ENCODE peak calls at places on chromosome 7, in ten cellular contexts. One of them, this sample, is unnamed.

GRCh38 chr7:74575083-74575803 is 82.3 kb upstream of the GTF2I start:
- DNase-seq in fibroblast of mammary gland: peak
- DNase-seq in cardiac muscle cell: no peak
- DNase-seq in AG04449: no peak
- DNase-seq in Panc1: no peak
- DNase-seq in Karpas-422: no peak
- DNase-seq in CD8-positive, alpha-beta memory T cell: no peak
- DNase-seq in mammary epithelial cell: peak
- DNase-seq in heart right ventricle: no peak
- DNase-seq in Peyer's patch: peak
- DNase-seq in this sample: no peak

GRCh38 chr7:157791261-157791660 is 454.5 kb downstream of the DNAJB6 start:
- DNase-seq in fibroblast of mammary gland: no peak
- DNase-seq in cardiac muscle cell: no peak
- DNase-seq in AG04449: no peak
- DNase-seq in Panc1: no peak
- DNase-seq in Karpas-422: no peak
- DNase-seq in CD8-positive, alpha-beta memory T cell: no peak
- DNase-seq in mammary epithelial cell: no peak
- DNase-seq in heart right ventricle: no peak
- DNase-seq in Peyer's patch: no peak
- DNase-seq in this sample: no peak

GRCh38 chr7:88027724-88028123 is 93.7 kb downstream of the ADAM22 start:
- DNase-seq in fibroblast of mammary gland: no peak
- DNase-seq in cardiac muscle cell: no peak
- DNase-seq in AG04449: no peak
- DNase-seq in Panc1: no peak
- DNase-seq in Karpas-422: no peak
- DNase-seq in CD8-positive, alpha-beta memory T cell: no peak
- DNase-seq in mammary epithelial cell: no peak
- DNase-seq in heart right ventricle: no peak
- DNase-seq in Peyer's patch: no peak
- DNase-seq in this sample: no peak

GRCh38 chr7:71566991-71567390 is 435.0 kb downstream of the GALNT17 start:
- DNase-seq in fibroblast of mammary gland: no peak
- DNase-seq in cardiac muscle cell: no peak
- DNase-seq in AG04449: no peak
- DNase-seq in Panc1: no peak
- DNase-seq in Karpas-422: no peak
- DNase-seq in CD8-positive, alpha-beta memory T cell: no peak
- DNase-seq in mammary epithelial cell: no peak
- DNase-seq in heart right ventricle: no peak
- DNase-seq in Peyer's patch: no peak
- DNase-seq in this sample: no peak

GRCh38 chr7:120873367-120873766 is 15.4 kb upstream of the TSPAN12 start:
- DNase-seq in fibroblast of mammary gland: no peak
- DNase-seq in cardiac muscle cell: no peak
- DNase-seq in AG04449: no peak
- DNase-seq in Panc1: no peak
- DNase-seq in Karpas-422: no peak
- DNase-seq in CD8-positive, alpha-beta memory T cell: no peak
- DNase-seq in mammary epithelial cell: no peak
- DNase-seq in heart right ventricle: no peak
- DNase-seq in Peyer's patch: no peak
- DNase-seq in this sample: no peak

GRCh38 chr7:50471970-50472369 is 21.8 kb upstream of the FIGNL1 start:
- DNase-seq in fibroblast of mammary gland: no peak
- DNase-seq in cardiac muscle cell: no peak
- DNase-seq in AG04449: no peak
- DNase-seq in Panc1: no peak
- DNase-seq in Karpas-422: no peak
- DNase-seq in CD8-positive, alpha-beta memory T cell: no peak
- DNase-seq in mammary epithelial cell: no peak
- DNase-seq in heart right ventricle: no peak
- DNase-seq in Peyer's patch: no peak
- DNase-seq in this sample: no peak

GRCh38 chr7:71439316-71439715 is 307.4 kb downstream of the GALNT17 start:
- DNase-seq in fibroblast of mammary gland: no peak
- DNase-seq in cardiac muscle cell: peak
- DNase-seq in AG04449: no peak
- DNase-seq in Panc1: no peak
- DNase-seq in Karpas-422: no peak
- DNase-seq in CD8-positive, alpha-beta memory T cell: no peak
- DNase-seq in mammary epithelial cell: no peak
- DNase-seq in heart right ventricle: no peak
- DNase-seq in Peyer's patch: no peak
- DNase-seq in this sample: no peak

GRCh38 chr7:137080516-137081203 is 212.2 kb downstream of the CHRM2 start:
- DNase-seq in fibroblast of mammary gland: no peak
- DNase-seq in cardiac muscle cell: no peak
- DNase-seq in AG04449: no peak
- DNase-seq in Panc1: no peak
- DNase-seq in Karpas-422: no peak
- DNase-seq in CD8-positive, alpha-beta memory T cell: no peak
- DNase-seq in mammary epithelial cell: no peak
- DNase-seq in heart right ventricle: no peak
- DNase-seq in Peyer's patch: no peak
- DNase-seq in this sample: peak

GRCh38 chr7:13198036-13198435 is 510.6 kb downstream of the ARL4A start:
- DNase-seq in fibroblast of mammary gland: no peak
- DNase-seq in cardiac muscle cell: no peak
- DNase-seq in AG04449: no peak
- DNase-seq in Panc1: no peak
- DNase-seq in Karpas-422: no peak
- DNase-seq in CD8-positive, alpha-beta memory T cell: no peak
- DNase-seq in mammary epithelial cell: no peak
- DNase-seq in heart right ventricle: no peak
- DNase-seq in Peyer's patch: no peak
- DNase-seq in this sample: no peak

GRCh38 chr7:158583143-158583542 is 4.5 kb downstream of the PTPRN2 start:
- DNase-seq in fibroblast of mammary gland: no peak
- DNase-seq in cardiac muscle cell: no peak
- DNase-seq in AG04449: no peak
- DNase-seq in Panc1: no peak
- DNase-seq in Karpas-422: no peak
- DNase-seq in CD8-positive, alpha-beta memory T cell: no peak
- DNase-seq in mammary epithelial cell: no peak
- DNase-seq in heart right ventricle: no peak
- DNase-seq in Peyer's patch: no peak
- DNase-seq in this sample: no peak

GRCh38 chr7:45129906-45130305 is 18.4 kb upstream of the TBRG4 start:
- DNase-seq in fibroblast of mammary gland: no peak
- DNase-seq in cardiac muscle cell: no peak
- DNase-seq in AG04449: no peak
- DNase-seq in Panc1: no peak
- DNase-seq in Karpas-422: no peak
- DNase-seq in CD8-positive, alpha-beta memory T cell: no peak
- DNase-seq in mammary epithelial cell: no peak
- DNase-seq in heart right ventricle: no peak
- DNase-seq in Peyer's patch: no peak
- DNase-seq in this sample: no peak

GRCh38 chr7:102912742-102913141 is at the start of gene LRRC17:
- DNase-seq in fibroblast of mammary gland: peak
- DNase-seq in cardiac muscle cell: peak
- DNase-seq in AG04449: no peak
- DNase-seq in Panc1: no peak
- DNase-seq in Karpas-422: no peak
- DNase-seq in CD8-positive, alpha-beta memory T cell: no peak
- DNase-seq in mammary epithelial cell: no peak
- DNase-seq in heart right ventricle: no peak
- DNase-seq in Peyer's patch: no peak
- DNase-seq in this sample: peak
- H3K4me3 ChIP-seq in fibroblast of mammary gland: peak
- H3K4me3 ChIP-seq in cardiac muscle cell: no peak
- H3K4me3 ChIP-seq in AG04449: peak
- H3K4me3 ChIP-seq in Panc1: no peak
- H3K4me3 ChIP-seq in Karpas-422: no peak
- H3K4me3 ChIP-seq in CD8-positive, alpha-beta memory T cell: no peak
- H3K4me3 ChIP-seq in mammary epithelial cell: no peak
- H3K4me3 ChIP-seq in heart right ventricle: peak
- H3K4me3 ChIP-seq in Peyer's patch: no peak
- H3K4me3 ChIP-seq in this sample: peak

GRCh38 chr7:1087952-1088920 is at the start of gene GPER1:
- DNase-seq in fibroblast of mammary gland: no peak
- DNase-seq in cardiac muscle cell: peak
- DNase-seq in AG04449: no peak
- DNase-seq in Panc1: no peak
- DNase-seq in Karpas-422: no peak
- DNase-seq in CD8-positive, alpha-beta memory T cell: no peak
- DNase-seq in mammary epithelial cell: no peak
- DNase-seq in heart right ventricle: peak
- DNase-seq in Peyer's patch: peak
- DNase-seq in this sample: no peak
- H3K4me3 ChIP-seq in fibroblast of mammary gland: peak
- H3K4me3 ChIP-seq in cardiac muscle cell: peak
- H3K4me3 ChIP-seq in AG04449: peak
- H3K4me3 ChIP-seq in Panc1: peak
- H3K4me3 ChIP-seq in Karpas-422: no peak
- H3K4me3 ChIP-seq in CD8-positive, alpha-beta memory T cell: peak
- H3K4me3 ChIP-seq in mammary epithelial cell: peak
- H3K4me3 ChIP-seq in heart right ventricle: peak
- H3K4me3 ChIP-seq in Peyer's patch: peak
- H3K4me3 ChIP-seq in this sample: peak

GRCh38 chr7:112160130-112160770 is 45.9 kb downstream of the DOCK4 start:
- DNase-seq in fibroblast of mammary gland: peak
- DNase-seq in cardiac muscle cell: no peak
- DNase-seq in AG04449: no peak
- DNase-seq in Panc1: peak
- DNase-seq in Karpas-422: no peak
- DNase-seq in CD8-positive, alpha-beta memory T cell: no peak
- DNase-seq in mammary epithelial cell: peak
- DNase-seq in heart right ventricle: no peak
- DNase-seq in Peyer's patch: no peak
- DNase-seq in this sample: no peak

GRCh38 chr7:112154690-112155089 is 51.5 kb downstream of the DOCK4 start:
- DNase-seq in fibroblast of mammary gland: no peak
- DNase-seq in cardiac muscle cell: no peak
- DNase-seq in AG04449: no peak
- DNase-seq in Panc1: no peak
- DNase-seq in Karpas-422: no peak
- DNase-seq in CD8-positive, alpha-beta memory T cell: no peak
- DNase-seq in mammary epithelial cell: no peak
- DNase-seq in heart right ventricle: no peak
- DNase-seq in Peyer's patch: no peak
- DNase-seq in this sample: no peak

GRCh38 chr7:112159346-112159745 is 46.9 kb downstream of the DOCK4 start:
- DNase-seq in fibroblast of mammary gland: no peak
- DNase-seq in cardiac muscle cell: no peak
- DNase-seq in AG04449: no peak
- DNase-seq in Panc1: no peak
- DNase-seq in Karpas-422: no peak
- DNase-seq in CD8-positive, alpha-beta memory T cell: no peak
- DNase-seq in mammary epithelial cell: no peak
- DNase-seq in heart right ventricle: no peak
- DNase-seq in Peyer's patch: no peak
- DNase-seq in this sample: no peak

GRCh38 chr7:112156412-112156811 is 49.8 kb downstream of the DOCK4 start:
- DNase-seq in fibroblast of mammary gland: no peak
- DNase-seq in cardiac muscle cell: no peak
- DNase-seq in AG04449: no peak
- DNase-seq in Panc1: no peak
- DNase-seq in Karpas-422: no peak
- DNase-seq in CD8-positive, alpha-beta memory T cell: no peak
- DNase-seq in mammary epithelial cell: no peak
- DNase-seq in heart right ventricle: no peak
- DNase-seq in Peyer's patch: no peak
- DNase-seq in this sample: no peak

GRCh38 chr7:112157072-112157471 is 49.1 kb downstream of the DOCK4 start:
- DNase-seq in fibroblast of mammary gland: peak
- DNase-seq in cardiac muscle cell: no peak
- DNase-seq in AG04449: peak
- DNase-seq in Panc1: no peak
- DNase-seq in Karpas-422: no peak
- DNase-seq in CD8-positive, alpha-beta memory T cell: no peak
- DNase-seq in mammary epithelial cell: peak
- DNase-seq in heart right ventricle: no peak
- DNase-seq in Peyer's patch: no peak
- DNase-seq in this sample: no peak
- H3K4me3 ChIP-seq in fibroblast of mammary gland: no peak
- H3K4me3 ChIP-seq in cardiac muscle cell: no peak
- H3K4me3 ChIP-seq in AG04449: no peak
- H3K4me3 ChIP-seq in Panc1: no peak
- H3K4me3 ChIP-seq in Karpas-422: no peak
- H3K4me3 ChIP-seq in CD8-positive, alpha-beta memory T cell: no peak
- H3K4me3 ChIP-seq in mammary epithelial cell: no peak
- H3K4me3 ChIP-seq in heart right ventricle: no peak
- H3K4me3 ChIP-seq in Peyer's patch: no peak
- H3K4me3 ChIP-seq in this sample: no peak

GRCh38 chr7:149765399-149766121 is 7.8 kb downstream of the ZNF467 start:
- DNase-seq in fibroblast of mammary gland: no peak
- DNase-seq in cardiac muscle cell: peak
- DNase-seq in AG04449: no peak
- DNase-seq in Panc1: no peak
- DNase-seq in Karpas-422: no peak
- DNase-seq in CD8-positive, alpha-beta memory T cell: no peak
- DNase-seq in mammary epithelial cell: no peak
- DNase-seq in heart right ventricle: no peak
- DNase-seq in Peyer's patch: no peak
- DNase-seq in this sample: no peak
- H3K4me3 ChIP-seq in fibroblast of mammary gland: no peak
- H3K4me3 ChIP-seq in cardiac muscle cell: no peak
- H3K4me3 ChIP-seq in AG04449: no peak
- H3K4me3 ChIP-seq in Panc1: no peak
- H3K4me3 ChIP-seq in Karpas-422: no peak
- H3K4me3 ChIP-seq in CD8-positive, alpha-beta memory T cell: no peak
- H3K4me3 ChIP-seq in mammary epithelial cell: no peak
- H3K4me3 ChIP-seq in heart right ventricle: peak
- H3K4me3 ChIP-seq in Peyer's patch: no peak
- H3K4me3 ChIP-seq in this sample: no peak

DNA sequence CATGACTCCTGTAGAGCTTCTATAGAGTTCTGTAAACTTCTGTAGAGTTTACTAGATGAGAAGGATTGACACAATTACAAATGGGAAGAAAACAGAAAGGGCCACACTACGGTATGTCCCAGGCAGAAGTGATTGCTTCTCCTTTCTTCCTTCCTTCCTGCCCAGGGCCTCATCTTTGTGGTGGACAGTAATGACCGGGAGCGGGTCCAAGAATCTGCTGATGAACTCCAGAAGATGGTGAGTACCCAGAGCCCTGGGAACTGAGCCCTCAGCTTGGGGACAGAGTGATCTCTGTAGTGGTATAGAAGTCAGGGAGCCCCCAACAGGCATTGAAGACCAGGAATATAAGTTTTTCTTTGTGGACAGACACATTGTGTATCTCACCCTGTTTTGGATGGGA is 1.7 kb downstream of the ARF5 start:
- DNase-seq in fibroblast of mammary gland: no peak
- DNase-seq in cardiac muscle cell: no peak
- DNase-seq in AG04449: no peak
- DNase-seq in Panc1: no peak
- DNase-seq in Karpas-422: no peak
- DNase-seq in CD8-positive, alpha-beta memory T cell: no peak
- DNase-seq in mammary epithelial cell: no peak
- DNase-seq in heart right ventricle: no peak
- DNase-seq in Peyer's patch: no peak
- DNase-seq in this sample: no peak
- H3K4me3 ChIP-seq in fibroblast of mammary gland: no peak
- H3K4me3 ChIP-seq in cardiac muscle cell: no peak
- H3K4me3 ChIP-seq in AG04449: no peak
- H3K4me3 ChIP-seq in Panc1: no peak
- H3K4me3 ChIP-seq in Karpas-422: peak
- H3K4me3 ChIP-seq in CD8-positive, alpha-beta memory T cell: no peak
- H3K4me3 ChIP-seq in mammary epithelial cell: peak
- H3K4me3 ChIP-seq in heart right ventricle: no peak
- H3K4me3 ChIP-seq in Peyer's patch: no peak
- H3K4me3 ChIP-seq in this sample: no peak

GRCh38 chr7:27162548-27162848 is 2.8 kb downstream of the HOXA9 start:
- DNase-seq in fibroblast of mammary gland: peak
- DNase-seq in cardiac muscle cell: no peak
- DNase-seq in AG04449: no peak
- DNase-seq in Panc1: no peak
- DNase-seq in Karpas-422: no peak
- DNase-seq in CD8-positive, alpha-beta memory T cell: no peak
- DNase-seq in mammary epithelial cell: no peak
- DNase-seq in heart right ventricle: no peak
- DNase-seq in Peyer's patch: no peak
- DNase-seq in this sample: no peak
- H3K4me3 ChIP-seq in fibroblast of mammary gland: peak
- H3K4me3 ChIP-seq in cardiac muscle cell: no peak
- H3K4me3 ChIP-seq in AG04449: peak
- H3K4me3 ChIP-seq in Panc1: no peak
- H3K4me3 ChIP-seq in Karpas-422: no peak
- H3K4me3 ChIP-seq in CD8-positive, alpha-beta memory T cell: no peak
- H3K4me3 ChIP-seq in mammary epithelial cell: no peak
- H3K4me3 ChIP-seq in heart right ventricle: no peak
- H3K4me3 ChIP-seq in Peyer's patch: no peak
- H3K4me3 ChIP-seq in this sample: peak

This sample was measured in HFF-Myc.